ENCODE peak calls at places on chromosomes 2 and 18, in eight cellular contexts. P is uterus, T is tibial artery, Y is heart left ventricle, D is kidney, M is NB4, F is BE2C, Q is adrenal gland. E is an unnamed sample.

GRCh38 chr18:76490701-76491171 is 4.3 kb downstream of the ZNF516 start:
- DNase-seq in D (peak; percentile 88), M (peak; percentile 62), Q (peak; percentile 48), P (peak; percentile 70), F (peak; percentile 11), T (no peak), Y (peak; percentile 60), E (peak; percentile 67)

GRCh38 chr2:109045505-109045904 is 56.5 kb upstream of the EDAR start:
- DNase-seq in P (no peak), M (no peak), Y (no peak), D (no peak), T (no peak), Q (no peak), F (no peak), E (no peak)

GRCh38 chr18:67199993-67200617 is 316.4 kb downstream of the DSEL start:
- DNase-seq in T (no peak), M (peak; percentile 52), Q (no peak), D (no peak), P (no peak), Y (no peak), F (no peak), E (no peak)

GRCh38 chr18:49731860-49732311 is 81.4 kb downstream of the ACAA2 start:
- DNase-seq in Q (no peak), M (no peak), Y (no peak), P (no peak), T (no peak), D (no peak), F (no peak), E (peak; percentile 65)

GRCh38 chr2:73260338-73260984 is 23.8 kb downstream of the FBXO41 start:
- DNase-seq in Y (no peak), T (no peak), Q (peak; percentile 85), P (no peak), M (peak; percentile 75), F (peak; percentile 54), D (no peak), E (peak; percentile 34)

GRCh38 chr2:74291217-74291551 is 52.0 kb downstream of the SLC4A5 start:
- DNase-seq in T (no peak), D (no peak), Q (no peak), P (no peak), M (no peak), Y (no peak), F (no peak), E (no peak)

GRCh38 chr2:127072970-127073369 is 34.0 kb downstream of the BIN1 start:
- DNase-seq in Q (no peak), T (no peak), Y (no peak), P (no peak), D (no peak), F (peak; percentile 54), M (no peak), E (no peak)

GRCh38 chr2:190344275-190344827 is 962 bp downstream of the INPP1 start:
- DNase-seq in T (peak; percentile 45), D (no peak), P (peak; percentile 53), Q (peak; percentile 58), Y (peak; percentile 55), M (peak; percentile 71), F (no peak), E (peak; percentile 60)

GRCh38 chr18:76923485-76924085 is 101.2 kb downstream of the ZNF236 start:
- DNase-seq in F (peak; percentile 45), M (peak; percentile 14), Q (no peak), P (no peak), T (no peak), Y (no peak), D (no peak), E (no peak)

GRCh38 chr2:8643996-8644356 is 37.9 kb upstream of the ID2 start:
- DNase-seq in Q (no peak), F (no peak), P (no peak), T (peak; percentile 7), D (no peak), Y (no peak), M (no peak), E (no peak)
- TF ChIP-seq CTCF in Q (no peak), F (no peak), P (no peak), T (no peak), D (no peak), Y (no peak), M (no peak), E (no peak)

GRCh38 chr2:105794926-105795574 is 50.3 kb downstream of the NCK2 start:
- DNase-seq in Q (no peak), T (no peak), P (no peak), M (no peak), D (no peak), Y (no peak), F (no peak), E (no peak)
- H3K4me3 ChIP-seq in Q (no peak overlapping the region), T (no peak overlapping the region), P (no peak overlapping the region), M (peak overlapping the region; percentile 54), D (no peak overlapping the region), Y (no peak overlapping the region), F (no peak overlapping the region), E (no peak overlapping the region)

GRCh38 chr2:174142290-174142689 is 106.0 kb downstream of the OLA1 start:
- DNase-seq in Q (no peak), F (no peak), Y (no peak), P (no peak), M (no peak), T (no peak), D (no peak), E (no peak)

GRCh38 chr2:174138161-174138560 is 110.2 kb downstream of the OLA1 start:
- DNase-seq in M (peak; percentile 40), D (no peak), F (no peak), T (no peak), P (no peak), Q (peak; percentile 36), Y (no peak), E (no peak)
- TF ChIP-seq CTCF in M (peak; percentile 25), D (peak; percentile 15), F (peak; percentile 44), T (no peak), P (no peak), Q (peak; percentile 46), Y (peak; percentile 27), E (no peak)

DNA sequence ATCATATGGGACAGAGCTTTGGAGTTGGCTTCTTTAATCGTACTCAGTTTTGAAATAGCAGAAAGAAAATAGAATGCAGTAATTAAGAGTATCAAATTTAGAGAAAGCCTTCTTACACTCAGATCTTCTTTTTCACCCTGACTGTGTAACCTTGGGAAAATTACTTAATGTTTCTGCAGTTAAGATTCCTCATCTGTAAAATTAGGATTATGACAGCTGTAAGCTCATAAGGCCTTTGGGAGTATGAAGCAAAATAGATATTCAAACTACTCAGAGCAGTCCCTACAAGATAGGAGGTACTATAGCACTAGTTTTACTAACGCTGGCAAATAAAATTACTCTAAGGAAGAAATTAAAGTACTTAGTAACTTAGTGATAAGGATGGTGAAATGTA is 5.6 kb downstream of the COL3A1 start:
- DNase-seq in P (no peak), F (no peak), Y (no peak), D (no peak), T (no peak), Q (no peak), M (no peak), E (no peak)
- H3K4me3 ChIP-seq in P (peak overlapping the region; percentile 19), F (no peak overlapping the region), Y (no peak overlapping the region), D (no peak overlapping the region), T (peak overlapping the region; percentile 65), Q (no peak overlapping the region), M (no peak overlapping the region), E (no peak overlapping the region)

GRCh38 chr2:79984476-79984875 is 320.1 kb downstream of the LRRTM1 start:
- DNase-seq in Q (no peak), Y (no peak), T (no peak), P (no peak), F (no peak), M (no peak), D (no peak), E (no peak)

GRCh38 chr2:79981316-79981715 is 323.2 kb downstream of the LRRTM1 start:
- DNase-seq in T (no peak), D (no peak), P (no peak), Q (no peak), M (no peak), Y (no peak), F (no peak), E (no peak)

GRCh38 chr2:79980816-79981215 is 323.7 kb downstream of the LRRTM1 start:
- DNase-seq in Y (no peak), T (no peak), Q (no peak), M (no peak), D (no peak), F (no peak), P (no peak), E (no peak)

GRCh38 chr2:79980116-79980515 is 324.4 kb downstream of the LRRTM1 start:
- DNase-seq in F (no peak), P (no peak), Q (no peak), Y (no peak), T (no peak), D (no peak), M (no peak), E (no peak)

GRCh38 chr2:79982445-79982844 is 322.1 kb downstream of the LRRTM1 start:
- DNase-seq in M (peak; percentile 28), Q (no peak), P (no peak), F (peak; percentile 55), T (no peak), D (no peak), Y (no peak), E (no peak)
- TF ChIP-seq CTCF in M (peak; percentile 37), Q (no peak), P (no peak), F (peak; percentile 62), T (no peak), D (no peak), Y (peak; percentile 10), E (no peak)

DNA sequence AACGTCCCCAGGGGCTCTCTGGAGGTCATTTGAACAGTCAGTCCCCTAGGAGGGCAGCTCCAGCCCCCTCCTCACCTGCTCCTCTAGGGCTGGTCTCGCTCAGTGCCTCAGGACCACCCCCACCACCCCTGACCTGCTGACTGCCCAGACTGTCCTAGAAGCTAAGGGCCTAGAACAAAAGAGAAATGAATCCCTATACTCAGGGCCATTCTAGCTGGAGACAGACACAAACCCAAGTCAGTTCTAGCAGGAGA is 83.0 kb downstream of the HS1BP3 start:
- DNase-seq in F (no peak), Y (no peak), Q (no peak), T (no peak), M (no peak), D (no peak), P (no peak), E (no peak)
- H3K4me3 ChIP-seq in F (no peak overlapping the region), Y (no peak overlapping the region), Q (no peak overlapping the region), T (no peak overlapping the region), M (no peak overlapping the region), D (no peak overlapping the region), P (no peak overlapping the region), E (no peak overlapping the region)

DNA sequence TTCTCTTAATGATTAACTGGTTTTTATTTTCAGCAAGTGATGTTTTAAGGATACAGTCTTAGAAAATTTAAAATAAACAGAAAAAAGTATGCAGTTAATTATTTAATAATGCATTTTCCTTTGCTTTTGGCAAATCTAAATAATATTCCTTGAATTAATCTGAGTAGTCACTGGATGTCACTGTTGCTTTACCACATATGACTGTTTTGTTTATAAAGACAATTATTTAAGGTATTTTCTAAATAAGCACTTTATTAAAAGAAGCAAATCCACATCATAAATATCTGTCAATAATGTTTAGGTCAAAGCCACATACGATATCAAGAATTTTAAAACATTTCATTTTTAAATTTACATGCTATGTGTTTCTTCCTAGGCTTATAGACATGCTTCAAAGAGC is 40.6 kb upstream of the TFPI start:
- DNase-seq in P (no peak), M (no peak), Y (no peak), D (no peak), T (no peak), Q (no peak), F (no peak), E (no peak)
- TF ChIP-seq CTCF in P (no peak), M (no peak), Y (peak; percentile 33), D (no peak), T (no peak), Q (no peak), F (no peak), E (no peak)

GRCh38 chr2:24329700-24330099 is 30.6 kb downstream of the ITSN2 start:
- DNase-seq in M (peak; percentile 73), D (no peak), Q (no peak), P (no peak), T (no peak), F (no peak), Y (no peak), E (no peak)
- H3K4me3 ChIP-seq in M (no peak overlapping the region), D (no peak overlapping the region), Q (no peak overlapping the region), P (no peak overlapping the region), T (no peak overlapping the region), F (no peak overlapping the region), Y (no peak overlapping the region), E (no peak overlapping the region)